ENCODE peak calls at places on chromosomes 6 and 20, in eight cellular contexts. B is heart right ventricle, E is H1, M is cardiac fibroblast, J is BE2C, G is fibroblast of lung, L is prostate gland, W is endothelial cell of umbilical vein. U is an unnamed sample.

GRCh38 chr20:47040506-47041125 is 146.0 kb downstream of the EYA2 start:
- DNase-seq in E (no peak), G (no peak), L (no peak), M (no peak), B (no peak), W (no peak), J (no peak), U (no peak)

GRCh38 chr6:40722553-40723258 is 135.5 kb upstream of the LRFN2 start:
- DNase-seq in L (no peak), J (no peak), M (no peak), G (no peak), B (no peak), E (no peak), W (no peak), U (peak)

GRCh38 chr6:29850011-29850553 is 22.5 kb downstream of the HLA-G start:
- DNase-seq in G (peak), E (no peak), L (no peak), B (no peak), W (no peak), M (peak), J (no peak), U (no peak)

GRCh38 chr6:108170607-108171290 is 4.9 kb downstream of the NR2E1 start:
- DNase-seq in L (no peak), J (no peak), W (no peak), B (no peak), G (no peak), E (no peak), M (no peak), U (no peak)

GRCh38 chr20:64064145-64064698 is 1.2 kb downstream of the TCEA2 start:
- DNase-seq in L (no peak), M (no peak), W (no peak), E (no peak), G (peak), B (no peak), J (no peak), U (no peak)

GRCh38 chr20:949717-950116 is 33.6 kb upstream of the ANGPT4 start:
- DNase-seq in L (no peak), J (no peak), M (no peak), E (no peak), B (no peak), G (no peak), W (no peak), U (no peak)

GRCh38 chr6:73395875-73396274 is 1.2 kb downstream of the DDX43 start:
- DNase-seq in G (no peak), J (no peak), L (no peak), E (peak), B (no peak), M (no peak), W (no peak), U (no peak)

GRCh38 chr6:110315856-110316398 is 42.2 kb downstream of the METTL24 start:
- DNase-seq in B (no peak), W (no peak), G (no peak), J (no peak), L (no peak), M (no peak), E (no peak), U (no peak)

GRCh38 chr20:32040142-32040953 is 11.7 kb upstream of the HCK start:
- DNase-seq in W (no peak), J (no peak), L (peak), E (no peak), B (peak), M (no peak), G (no peak), U (no peak)

GRCh38 chr6:20008081-20008480 is 170.9 kb downstream of the ID4 start:
- DNase-seq in J (no peak), W (no peak), B (no peak), L (no peak), M (no peak), G (no peak), E (no peak), U (no peak)

GRCh38 chr6:119426619-119427018 is 77.1 kb upstream of the MAN1A1 start:
- DNase-seq in L (no peak), B (no peak), M (no peak), G (no peak), W (no peak), E (no peak), J (no peak), U (no peak)

GRCh38 chr6:125906158-125906998 is 50.2 kb upstream of the HINT3 start:
- DNase-seq in G (peak), W (peak), E (peak), B (peak), L (no peak), J (peak), M (peak), U (no peak)

GRCh38 chr6:16684896-16685554 is 76.2 kb downstream of the ATXN1 start:
- DNase-seq in G (no peak), M (peak), W (no peak), J (no peak), B (no peak), L (no peak), E (no peak), U (peak)

GRCh38 chr6:16355699-16356481 is 117.5 kb downstream of the GMPR start:
- DNase-seq in G (peak), B (no peak), L (no peak), E (no peak), M (no peak), J (no peak), W (peak), U (no peak)

GRCh38 chr6:93418113-93418447 is 1.3 kb downstream of the EPHA7 start:
- DNase-seq in B (no peak), G (no peak), W (no peak), M (peak), E (no peak), J (no peak), L (no peak), U (no peak)
- H3K4me3 ChIP-seq in B (peak), G (peak), W (peak), M (peak), E (peak), J (peak), L (peak), U (peak)

DNA sequence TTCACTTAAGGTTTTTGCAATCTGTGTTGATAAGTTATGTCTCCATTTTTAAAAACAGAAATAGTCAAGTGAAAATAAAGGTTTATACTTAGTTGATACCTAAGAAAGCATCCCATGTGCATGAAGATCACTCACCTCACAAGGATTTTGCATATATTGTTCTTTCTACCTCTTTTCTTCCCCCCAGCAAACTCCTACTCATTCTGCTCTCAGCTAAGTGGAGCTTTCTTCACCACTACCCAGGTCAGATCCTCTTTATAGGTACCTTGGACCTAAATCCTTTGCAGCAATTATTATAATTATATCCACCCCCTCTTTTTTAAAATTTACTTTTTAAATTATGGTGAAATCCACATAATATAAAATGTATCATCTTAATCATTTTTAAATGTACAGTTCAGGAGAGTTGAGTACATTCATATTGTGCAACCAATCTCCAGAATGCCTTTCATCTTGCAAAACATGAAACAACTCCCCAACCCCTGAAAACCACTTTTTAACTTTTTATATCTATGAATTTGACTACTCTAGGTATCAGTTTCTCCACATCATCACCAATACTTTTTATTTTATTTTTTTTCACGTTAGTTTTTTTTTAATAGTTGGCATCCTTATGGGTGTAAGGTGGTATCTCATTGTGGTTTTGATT is 9.3 kb upstream of the BACH2 start:
- DNase-seq in G (no peak), M (no peak), J (no peak), L (no peak), E (no peak), B (no peak), W (no peak), U (no peak)
- H3K4me3 ChIP-seq in G (no peak), M (no peak), J (no peak), L (no peak), E (no peak), B (no peak), W (no peak), U (no peak)

GRCh38 chr6:129707028-129707427 is 2.9 kb downstream of the ARHGAP18 start:
- DNase-seq in B (no peak), W (no peak), E (no peak), J (no peak), L (no peak), M (no peak), G (no peak), U (no peak)

GRCh38 chr6:129708496-129709216 is 1.3 kb downstream of the ARHGAP18 start:
- DNase-seq in E (no peak), W (no peak), G (no peak), J (no peak), L (no peak), B (no peak), M (no peak), U (no peak)

GRCh38 chr6:129709909-129710721 is at the start of gene ARHGAP18:
- DNase-seq in G (peak), W (peak), J (peak), B (peak), E (peak), M (peak), L (peak), U (peak)

GRCh38 chr6:129709451-129709908 is 497 bp downstream of the ARHGAP18 start:
- DNase-seq in M (peak), J (no peak), L (no peak), W (peak), G (peak), B (no peak), E (no peak), U (peak)

GRCh38 chr6:129707882-129708495 is 2.0 kb downstream of the ARHGAP18 start:
- DNase-seq in M (no peak), E (no peak), G (no peak), J (no peak), L (no peak), B (no peak), W (no peak), U (no peak)
- H3K4me3 ChIP-seq in M (peak), E (no peak), G (peak), J (no peak), L (no peak), B (peak), W (peak), U (peak)

GRCh38 chr20:8972963-8973362 is 95.9 kb upstream of the PLCB4 start:
- DNase-seq in J (no peak), E (no peak), M (no peak), L (no peak), W (peak), B (no peak), G (no peak), U (no peak)
- H3K4me3 ChIP-seq in J (no peak), E (no peak), M (no peak), L (no peak), W (no peak), B (no peak), G (no peak), U (no peak)

DNA sequence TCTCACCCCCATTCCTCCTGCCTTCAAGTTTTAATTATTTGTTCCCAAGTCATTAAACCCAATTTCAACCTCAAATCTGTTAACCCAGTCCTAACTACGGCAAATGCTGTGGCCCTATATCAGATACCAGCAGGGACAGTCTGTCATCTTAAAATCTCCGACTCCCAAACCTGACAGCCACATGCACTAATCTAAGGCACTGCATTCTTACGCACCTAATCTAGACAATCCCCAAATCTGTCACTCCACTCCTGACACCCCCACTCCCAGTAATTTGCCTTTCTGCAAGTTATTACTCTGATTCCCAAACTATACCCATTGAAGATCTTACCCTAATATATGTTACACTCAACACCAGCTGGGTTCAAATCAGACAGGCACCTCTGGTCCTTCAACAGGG is 2.5 kb downstream of the MTCH1 start:
- DNase-seq in G (no peak), M (no peak), L (no peak), J (no peak), W (no peak), E (no peak), B (no peak), U (no peak)
- H3K4me3 ChIP-seq in G (peak), M (no peak), L (no peak), J (peak), W (no peak), E (no peak), B (no peak), U (no peak)

GRCh38 chr20:52105045-52105572 is 86.5 kb downstream of the ZFP64 start:
- DNase-seq in W (peak), B (peak), L (no peak), M (peak), J (peak), G (peak), E (peak), U (no peak)

GRCh38 chr20:52103911-52104545 is 87.6 kb downstream of the ZFP64 start:
- DNase-seq in G (peak), L (no peak), W (peak), E (peak), J (no peak), B (no peak), M (peak), U (no peak)

GRCh38 chr20:52103469-52103910 is 88.1 kb downstream of the ZFP64 start:
- DNase-seq in G (peak), W (peak), B (no peak), L (no peak), J (no peak), M (peak), E (peak), U (no peak)

GRCh38 chr20:52105573-52106422 is 85.8 kb downstream of the ZFP64 start:
- DNase-seq in B (no peak), W (peak), J (no peak), E (peak), L (peak), M (peak), G (peak), U (no peak)

DNA sequence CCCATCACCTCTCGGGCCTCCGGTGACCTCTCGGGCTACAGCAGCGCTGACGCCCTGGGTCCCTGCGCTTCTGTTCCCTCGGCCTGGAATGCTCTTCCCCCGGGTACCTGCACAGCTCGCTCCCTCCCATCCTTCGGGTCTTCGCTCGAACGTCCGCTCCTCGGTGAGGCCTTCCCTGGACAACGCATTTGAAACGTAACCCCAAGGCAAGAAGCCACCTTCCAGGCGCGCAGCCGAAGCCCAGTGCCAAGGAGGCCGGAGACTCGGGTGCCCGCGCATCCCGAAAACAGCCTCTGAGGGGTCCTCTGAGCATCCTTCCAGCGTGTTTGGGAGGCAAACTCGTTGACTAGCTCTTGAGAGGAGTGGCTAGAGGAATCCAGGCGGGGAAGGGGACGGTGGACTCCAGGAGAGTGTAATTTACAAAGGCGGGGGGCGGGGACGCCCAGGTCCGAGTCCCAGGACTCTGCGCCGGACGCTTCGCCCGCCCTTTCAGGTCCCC is 87.0 kb downstream of the ZFP64 start:
- DNase-seq in W (peak), J (no peak), B (no peak), M (peak), E (peak), L (no peak), G (peak), U (no peak)
- H3K4me3 ChIP-seq in W (peak), J (peak), B (peak), M (peak), E (peak), L (peak), G (peak), U (peak)

DNA sequence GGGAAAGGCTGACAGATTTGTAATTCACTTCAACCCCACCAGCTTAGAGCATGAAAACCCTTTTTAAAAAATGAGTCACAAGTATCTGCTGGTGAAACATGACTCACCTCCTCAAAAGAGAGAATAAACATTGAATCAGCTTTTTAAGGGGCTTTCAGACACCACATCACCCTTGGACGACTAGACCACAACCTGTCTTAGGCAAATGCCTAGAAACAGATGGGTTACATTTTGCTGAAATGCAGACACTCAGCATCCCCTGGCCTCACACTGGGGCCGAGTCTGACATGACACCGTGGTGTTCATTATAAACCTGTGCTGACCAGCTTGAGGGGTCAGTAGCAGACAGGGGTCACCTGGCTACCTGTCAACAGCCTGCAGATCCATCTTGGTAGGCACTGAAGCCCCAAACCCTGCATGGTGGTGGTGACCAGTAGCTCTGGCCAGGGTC is 175.3 kb upstream of the CST7 start:
- DNase-seq in M (peak), E (no peak), J (no peak), B (no peak), L (no peak), W (no peak), G (peak), U (peak)
- H3K4me3 ChIP-seq in M (no peak), E (no peak), J (no peak), B (no peak), L (no peak), W (no peak), G (no peak), U (no peak)